ENCODE peak calls at places on chromosomes 11 and 22, in four cellular contexts. B is pancreas; S is CD4-positive, alpha-beta T cell; G is choroid plexus epithelial cell. T is an unnamed sample.
A peak's percentile ranks its signal among the peaks of the same experiment; 100 is the strongest.

GRCh38 chr11:29937526-29937925 is 79.3 kb downstream of the KCNA4 start:
- DNase-seq in B (no peak), S (no peak), G (no peak), T (no peak)

GRCh38 chr11:1499261-1499890 is 12.8 kb upstream of the MOB2 start:
- DNase-seq in B (no peak), G (no peak), S (no peak), T (no peak)

GRCh38 chr22:39996732-39997131 is 2.0 kb downstream of the FAM83F start:
- DNase-seq in G (no peak), S (no peak), B (no peak), T (no peak)

GRCh38 chr11:113974741-113975470 is at the start of gene HTR3A:
- DNase-seq in B (peak; percentile 89), S (no peak), G (peak; percentile 36), T (no peak)

GRCh38 chr11:64340671-64341335 is 799 bp downstream of the CCDC88B start:
- DNase-seq in G (no peak), S (peak; percentile 63), B (peak; percentile 70), T (no peak)

GRCh38 chr11:12979928-12980689 is 29.0 kb upstream of the RASSF10 start:
- DNase-seq in B (no peak), G (no peak), S (no peak), T (no peak)

GRCh38 chr11:63766501-63767270 is 1.9 kb downstream of the ZFTA start:
- DNase-seq in G (no peak), S (no peak), B (no peak), T (no peak)

GRCh38 chr22:31872209-31872608 is 72.1 kb upstream of the YWHAH start:
- DNase-seq in S (no peak), G (no peak), B (no peak), T (no peak)

GRCh38 chr22:30183861-30184278 is 62.7 kb downstream of the LIF start:
- DNase-seq in G (peak; percentile 76), S (no peak), B (no peak), T (peak; percentile 72)

GRCh38 chr11:78150346-78150745 is 10.9 kb upstream of the ALG8 start:
- DNase-seq in G (no peak), B (no peak), S (no peak), T (no peak)

GRCh38 chr11:69127091-69127850 is 28.5 kb upstream of the SMIM38 start:
- DNase-seq in B (peak; percentile 43), G (no peak), S (no peak), T (peak; percentile 19)

GRCh38 chr11:12667646-12668045 is 6.6 kb upstream of the TEAD1 start:
- DNase-seq in B (no peak), G (no peak), S (no peak), T (no peak)

GRCh38 chr11:67278939-67279588 is 10.0 kb upstream of the ANKRD13D start:
- DNase-seq in S (no peak), G (no peak), B (peak; percentile 42), T (no peak)

GRCh38 chr11:6156628-6157367 is 13.3 kb downstream of the OR52B2 start:
- DNase-seq in G (no peak), B (no peak), S (no peak), T (no peak)

GRCh38 chr11:65488273-65489058 is 10.4 kb upstream of the MALAT1 start:
- DNase-seq in S (no peak), B (peak; percentile 49), G (peak; percentile 85), T (peak; percentile 64)

GRCh38 chr11:112364962-112365481 is 104.4 kb upstream of the PLET1 start:
- DNase-seq in B (no peak), G (peak; percentile 99), S (no peak), T (peak; percentile 82)

GRCh38 chr11:9574806-9575530 is 1.5 kb downstream of the WEE1 start:
- DNase-seq in B (no peak), G (peak; percentile 88), S (no peak), T (peak; percentile 79)

GRCh38 chr22:49764151-49764581 is 63.5 kb downstream of the BRD1 start:
- DNase-seq in G (no peak), B (peak; percentile 41), S (no peak), T (no peak)

GRCh38 chr11:107408762-107409200 is 48.8 kb downstream of the CWF19L2 start:
- DNase-seq in S (no peak), G (peak; percentile 5), B (no peak), T (no peak)

GRCh38 chr11:130462101-130462885 is 13.8 kb downstream of the ADAMTS15 start:
- DNase-seq in G (no peak), B (no peak), S (no peak), T (no peak)

GRCh38 chr11:116171271-116172140 is 601.3 kb downstream of the BUD13 start:
- DNase-seq in G (no peak), B (no peak), S (no peak), T (no peak)

GRCh38 chr11:10657308-10658271 is 36.0 kb downstream of the IRAG1 start:
- DNase-seq in B (no peak), S (no peak), G (peak; percentile 92), T (peak; percentile 79)

GRCh38 chr11:19670030-19670761 is 42.4 kb upstream of the NAV2 start:
- DNase-seq in B (no peak), S (no peak), G (peak; percentile 66), T (peak; percentile 42)

GRCh38 chr22:36447634-36448033 is 33.8 kb downstream of the TXN2 start:
- DNase-seq in S (no peak), G (no peak), B (no peak), T (no peak)

GRCh38 chr11:76654310-76654851 is 16.2 kb downstream of the LRRC32 start:
- DNase-seq in G (peak; percentile 80), B (no peak), S (no peak), T (peak; percentile 79)

GRCh38 chr22:41596776-41597634 is 7.4 kb upstream of the PMM1 start:
- DNase-seq in B (peak; percentile 84), G (peak; percentile 64), S (no peak), T (no peak)

GRCh38 chr11:207213-208176 is at the start of the genes BET1L and RIC8A:
- DNase-seq in G (peak; percentile 99), S (peak; percentile 98), B (peak; percentile 98), T (peak; percentile 99)
- TF ChIP-seq CTCF in G (no peak), S (no peak), B (no peak), T (no peak)

DNA sequence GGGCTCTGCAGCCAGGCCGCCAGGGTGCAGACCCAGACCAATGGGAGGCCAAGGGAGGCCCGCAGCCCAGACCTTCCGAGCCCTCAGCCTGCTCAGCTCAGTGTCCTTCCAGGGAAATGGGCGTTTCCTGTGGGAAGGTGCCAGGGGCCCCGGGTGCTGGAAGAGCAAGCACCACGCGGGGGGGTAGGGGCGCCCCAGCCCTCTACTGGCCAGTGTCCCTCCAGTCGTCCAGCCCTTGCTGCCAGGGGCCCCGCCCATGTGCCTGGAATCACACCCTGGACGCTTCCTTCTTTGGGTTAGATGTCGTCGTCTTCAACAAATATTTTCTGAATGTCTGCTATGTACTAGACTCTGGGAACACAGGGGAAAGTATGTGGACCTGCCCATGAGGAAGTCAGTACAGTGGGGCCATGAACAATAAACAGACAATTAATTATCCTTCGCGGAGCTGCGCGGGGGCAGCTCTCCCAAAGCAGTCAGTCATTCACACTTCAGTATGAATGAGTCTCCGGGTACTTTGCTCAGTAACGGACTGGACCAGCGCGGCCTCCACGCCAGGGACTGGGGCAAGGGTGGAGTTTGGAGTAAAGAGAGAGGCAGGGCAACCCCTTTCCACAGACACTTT is 60.2 kb downstream of the CDKN1C start:
- DNase-seq in B (peak; percentile 62), S (no peak), G (peak; percentile 79), T (peak; percentile 91)
- TF ChIP-seq CTCF in B (no peak), S (no peak), G (no peak), T (no peak)

DNA sequence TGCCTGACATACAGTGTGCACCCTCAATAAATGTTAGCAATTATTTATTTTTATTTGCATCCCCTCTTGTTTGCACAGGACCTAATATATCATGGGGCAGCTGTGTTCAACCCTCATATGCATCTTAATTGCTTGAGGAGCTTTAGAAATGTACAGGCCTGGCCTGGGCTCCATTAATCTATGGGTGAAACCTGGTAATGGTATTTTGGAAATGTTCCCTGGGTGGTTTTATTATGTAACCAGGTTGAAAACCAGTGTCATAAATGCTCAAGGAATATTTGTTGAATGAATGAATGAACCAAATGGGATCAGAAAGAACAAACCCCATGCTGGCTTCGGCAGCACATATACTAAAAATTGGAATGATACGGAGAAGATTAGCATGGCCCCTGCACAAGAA is 84.0 kb upstream of the PICALM start:
- DNase-seq in B (no peak), G (no peak), S (no peak), T (no peak)
- TF ChIP-seq CTCF in B (no peak), G (no peak), S (no peak), T (no peak)

GRCh38 chr11:45671246-45672171 is 6.1 kb upstream of the CHST1 start:
- DNase-seq in G (no peak), B (no peak), S (no peak), T (no peak)
- TF ChIP-seq CTCF in G (no peak), B (no peak), S (no peak), T (no peak)

DNA sequence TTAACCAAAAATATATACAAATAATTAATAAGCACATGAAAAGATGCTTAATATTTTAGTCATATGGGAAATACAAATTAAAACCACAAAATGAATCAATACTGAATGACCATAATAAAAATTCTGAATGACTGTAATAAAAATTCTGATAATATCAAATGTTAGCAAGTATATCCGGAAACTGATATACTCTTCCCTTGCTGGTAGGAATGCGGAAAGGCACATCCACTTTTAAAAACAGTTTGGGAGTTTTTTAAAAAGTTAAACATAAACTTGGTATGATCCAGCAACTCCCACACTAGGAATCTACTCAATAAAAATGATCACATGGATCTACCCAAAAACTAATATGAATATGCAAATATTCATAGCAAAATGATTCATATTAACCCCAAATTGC is 30.8 kb upstream of the GRIA4 start:
- DNase-seq in B (no peak), S (no peak), G (no peak), T (no peak)
- TF ChIP-seq CTCF in B (no peak), S (no peak), G (no peak), T (no peak)